ENCODE peak calls at places on chromosomes 4 and X, in eight cellular contexts. C is AG10803, N is AG04450, H is kidney epithelial cell, I is pancreas, X is dorsolateral prefrontal cortex, O is mucosa of descending colon, F is right atrium auricular region. D is an unnamed sample.

GRCh38 chr4:73883306-73883705 is 14.1 kb downstream of the CXCL1 start:
- DNase-seq in C (peak), N (no peak), H (no peak), I (no peak), X (no peak), O (no peak), F (no peak), D (no peak)

GRCh38 chr4:3817561-3817960 is 51.4 kb downstream of the ADRA2C start:
- DNase-seq in C (no peak), N (no peak), H (no peak), I (peak), X (no peak), O (no peak), F (no peak), D (no peak)

GRCh38 chrX:104018126-104018525 is 4.6 kb upstream of the H2BW1 start:
- DNase-seq in C (no peak), N (no peak), H (no peak), I (no peak), X (no peak), O (no peak), F (no peak), D (no peak)

GRCh38 chrX:101287402-101287801 is 3.7 kb downstream of the TAF7L start:
- DNase-seq in C (peak), N (peak), H (peak), I (no peak), X (no peak), O (no peak), F (no peak), D (peak)

GRCh38 chr4:56505269-56506109 is at the start of gene ARL9:
- DNase-seq in C (peak), N (peak), H (no peak), I (peak), X (no peak), O (peak), F (peak), D (peak)

GRCh38 chr4:98673978-98674377 is 15.6 kb upstream of the TSPAN5 start:
- DNase-seq in C (no peak), N (no peak), H (no peak), I (no peak), X (no peak), O (no peak), F (no peak), D (no peak)

GRCh38 chr4:121397434-121397833 is 16.6 kb upstream of the QRFPR start:
- DNase-seq in C (no peak), N (no peak), H (no peak), I (no peak), X (no peak), O (no peak), F (no peak), D (no peak)

GRCh38 chr4:176708771-176709311 is 83.9 kb downstream of the VEGFC start:
- DNase-seq in C (peak), N (no peak), H (no peak), I (no peak), X (no peak), O (no peak), F (no peak), D (no peak)

GRCh38 chrX:8067754-8068469 is 103.2 kb downstream of the VCX2 start:
- DNase-seq in C (no peak), N (no peak), H (no peak), I (no peak), X (no peak), O (no peak), F (no peak), D (no peak)

GRCh38 chr4:25563071-25563564 is 92.5 kb upstream of the SLC34A2 start:
- DNase-seq in C (no peak), N (no peak), H (no peak), I (no peak), X (no peak), O (no peak), F (no peak), D (peak)

GRCh38 chrX:102341867-102342266 is 94.9 kb downstream of the NXF2 start:
- DNase-seq in C (no peak), N (no peak), H (no peak), I (no peak), X (no peak), O (no peak), F (no peak), D (no peak)

GRCh38 chr4:57320217-57320616 is 210.0 kb upstream of the IGFBP7 start:
- DNase-seq in C (peak), N (no peak), H (no peak), I (no peak), X (no peak), O (no peak), F (no peak), D (no peak)

GRCh38 chr4:1775731-1776500 is 17.2 kb upstream of the FGFR3 start:
- DNase-seq in C (no peak), N (no peak), H (no peak), I (no peak), X (peak), O (no peak), F (no peak), D (peak)

GRCh38 chr4:113739197-113739596 is 22.3 kb downstream of the CAMK2D start:
- DNase-seq in C (no peak), N (no peak), H (no peak), I (no peak), X (no peak), O (no peak), F (no peak), D (no peak)

GRCh38 chr4:185657191-185657590 is 121.9 kb upstream of the PDLIM3 start:
- DNase-seq in C (no peak), N (no peak), H (no peak), I (no peak), X (no peak), O (no peak), F (no peak), D (no peak)

GRCh38 chr4:185654311-185654710 is 119.0 kb upstream of the PDLIM3 start:
- DNase-seq in C (no peak), N (no peak), H (no peak), I (no peak), X (no peak), O (no peak), F (no peak), D (no peak)

GRCh38 chr4:185654965-185655554 is 119.8 kb upstream of the PDLIM3 start:
- DNase-seq in C (no peak), N (no peak), H (no peak), I (no peak), X (no peak), O (no peak), F (no peak), D (no peak)

GRCh38 chr4:185657699-185658098 is 122.4 kb upstream of the PDLIM3 start:
- DNase-seq in C (no peak), N (no peak), H (no peak), I (no peak), X (no peak), O (no peak), F (no peak), D (no peak)

GRCh38 chr4:185656467-185656890 is 121.2 kb upstream of the PDLIM3 start:
- DNase-seq in C (peak), N (no peak), H (no peak), I (no peak), X (no peak), O (no peak), F (no peak), D (peak)
- H3K4me3 ChIP-seq in C (peak), N (no peak), H (no peak), I (peak), X (peak), O (no peak), F (peak), D (peak)

DNA sequence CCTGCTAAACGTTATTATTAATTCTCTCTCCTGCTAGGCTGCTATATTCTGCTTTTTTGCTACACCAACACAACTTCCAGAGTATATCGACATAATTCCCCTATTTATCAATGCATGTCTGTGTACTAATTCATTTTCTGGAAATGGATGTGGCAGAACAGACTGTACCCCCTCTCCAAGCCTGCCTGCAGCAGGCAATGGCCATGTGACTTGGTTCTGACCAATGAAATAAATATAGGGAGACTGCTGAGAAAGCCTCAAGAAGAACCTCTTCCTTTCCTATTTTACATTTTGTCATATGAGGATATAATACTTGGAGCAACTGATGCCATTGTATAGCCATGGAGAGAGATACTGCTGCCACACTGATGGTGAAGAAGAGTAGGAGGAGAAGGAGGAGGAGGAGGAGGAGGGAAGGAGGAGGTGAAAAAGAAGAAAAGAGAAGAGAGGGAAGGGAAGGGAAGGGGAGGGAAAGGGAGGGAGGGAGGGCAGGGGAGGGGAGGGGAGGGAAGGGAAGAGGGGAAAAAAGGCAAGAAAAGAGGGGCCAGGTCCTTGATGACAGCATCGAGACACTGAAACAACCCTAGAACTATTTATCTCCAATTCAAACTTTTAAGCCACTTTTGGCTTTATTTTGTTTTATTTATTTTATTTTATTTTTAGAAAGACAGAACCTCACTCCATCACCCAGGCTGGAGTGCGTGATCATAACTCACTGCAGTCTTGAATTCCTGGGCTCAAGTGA is 57.0 kb upstream of the SPP1 start:
- DNase-seq in C (no peak), N (no peak), H (no peak), I (no peak), X (no peak), O (no peak), F (no peak), D (no peak)
- H3K4me3 ChIP-seq in C (no peak), N (no peak), H (no peak), I (no peak), X (no peak), O (no peak), F (no peak), D (no peak)

DNA sequence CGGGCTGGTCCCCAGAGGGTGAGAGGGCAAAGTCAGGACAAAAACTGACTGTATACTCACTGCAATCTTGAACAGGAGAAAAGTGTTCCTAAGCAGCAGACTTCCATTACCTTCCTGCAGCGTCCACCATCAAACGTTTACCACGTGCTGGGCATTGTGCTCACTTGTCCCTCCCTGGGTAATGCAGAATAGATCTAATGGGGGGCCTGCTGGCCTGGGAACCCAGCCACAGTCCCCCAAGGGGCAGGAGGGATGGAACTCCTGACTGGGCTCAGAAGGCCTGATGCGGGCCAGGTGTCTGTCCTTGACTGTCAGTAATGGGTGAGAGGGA is 37.6 kb upstream of the FAM156A start:
- DNase-seq in C (no peak), N (no peak), H (no peak), I (no peak), X (no peak), O (no peak), F (no peak), D (no peak)
- H3K4me3 ChIP-seq in C (peak), N (peak), H (peak), I (peak), X (peak), O (no peak), F (peak), D (peak)

GRCh38 chr4:137611998-137612700 is 79.9 kb upstream of the PCDH18 start:
- DNase-seq in C (no peak), N (no peak), H (no peak), I (no peak), X (no peak), O (no peak), F (no peak), D (no peak)

GRCh38 chr4:137610960-137611359 is 78.7 kb upstream of the PCDH18 start:
- DNase-seq in C (no peak), N (no peak), H (no peak), I (no peak), X (no peak), O (no peak), F (no peak), D (peak)

GRCh38 chr4:137608085-137608484 is 75.8 kb upstream of the PCDH18 start:
- DNase-seq in C (peak), N (no peak), H (no peak), I (no peak), X (no peak), O (no peak), F (no peak), D (no peak)

GRCh38 chr4:137614491-137614890 is 82.2 kb upstream of the PCDH18 start:
- DNase-seq in C (no peak), N (no peak), H (no peak), I (no peak), X (no peak), O (no peak), F (no peak), D (no peak)

GRCh38 chr4:137609693-137610450 is 77.6 kb upstream of the PCDH18 start:
- DNase-seq in C (peak), N (peak), H (no peak), I (no peak), X (no peak), O (no peak), F (no peak), D (peak)
- H3K4me3 ChIP-seq in C (peak), N (peak), H (no peak), I (no peak), X (no peak), O (no peak), F (peak), D (peak)

GRCh38 chr4:182449186-182449880 is 206.1 kb downstream of the TENM3 start:
- DNase-seq in C (no peak), N (no peak), H (peak), I (no peak), X (no peak), O (no peak), F (no peak), D (no peak)
- H3K4me3 ChIP-seq in C (peak), N (peak), H (peak), I (peak), X (peak), O (no peak), F (peak), D (peak)

GRCh38 chr4:680931-681645 is 6.7 kb downstream of the MYL5 start:
- DNase-seq in C (peak), N (no peak), H (no peak), I (peak), X (no peak), O (peak), F (no peak), D (peak)
- H3K4me3 ChIP-seq in C (peak), N (peak), H (peak), I (peak), X (peak), O (no peak), F (peak), D (peak)

DNA sequence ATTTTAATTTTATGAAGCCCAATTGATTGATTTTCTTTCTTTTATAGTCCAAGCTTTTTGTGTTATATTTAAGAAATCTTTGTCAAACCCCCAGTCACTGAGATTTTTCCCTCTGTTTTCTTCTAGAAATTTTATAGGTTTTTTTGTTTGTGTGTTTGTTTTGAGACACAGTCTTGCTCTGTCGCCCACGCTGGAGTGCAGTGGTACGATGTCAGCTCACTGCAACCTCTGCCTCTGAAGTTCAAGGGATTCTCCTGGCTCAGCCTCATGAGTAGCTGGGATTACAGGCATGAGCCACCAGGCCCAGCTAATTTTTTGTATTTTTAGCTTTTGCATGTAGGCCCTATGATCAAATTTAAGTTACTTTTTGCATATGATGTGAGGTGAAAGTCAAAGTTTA is 20.9 kb upstream of the FBXW7 start:
- DNase-seq in C (no peak), N (no peak), H (no peak), I (no peak), X (no peak), O (no peak), F (no peak), D (no peak)
- H3K4me3 ChIP-seq in C (no peak), N (no peak), H (no peak), I (no peak), X (no peak), O (no peak), F (no peak), D (no peak)

GRCh38 chrX:131725001-131725654 is 181.3 kb downstream of the OR13H1 start:
- DNase-seq in C (no peak), N (no peak), H (no peak), I (no peak), X (no peak), O (no peak), F (no peak), D (no peak)

GRCh38 chrX:131729295-131729694 is 185.4 kb downstream of the OR13H1 start:
- DNase-seq in C (no peak), N (no peak), H (no peak), I (peak), X (peak), O (no peak), F (peak), D (no peak)

GRCh38 chrX:131727778-131728177 is 183.9 kb downstream of the OR13H1 start:
- DNase-seq in C (no peak), N (no peak), H (no peak), I (no peak), X (no peak), O (no peak), F (no peak), D (no peak)

GRCh38 chrX:131724292-131724691 is 180.4 kb downstream of the OR13H1 start:
- DNase-seq in C (no peak), N (no peak), H (no peak), I (no peak), X (no peak), O (no peak), F (no peak), D (no peak)

GRCh38 chrX:131728295-131729145 is 184.6 kb downstream of the OR13H1 start:
- DNase-seq in C (no peak), N (no peak), H (no peak), I (no peak), X (peak), O (no peak), F (peak), D (no peak)
- H3K4me3 ChIP-seq in C (no peak), N (no peak), H (peak), I (peak), X (peak), O (no peak), F (peak), D (peak)